ENCODE peak calls at places on chromosomes 6 and 20, in ten cellular contexts. L is NCI-H1092 treated with DMSO at 0.1 percent for 48 hours; M is stimulated activated CD4-positive, alpha-beta T cell treated with anti-CD3 and anti-CD28 coated beads, Interleukin-1b, Interleukin-23, amount 100 ng/mL, for 1 hour; W is NCI-H2081; F is activated CD8-positive, alpha-beta memory T cell treated with anti-CD3 and anti-CD28 coated beads for 24 hours; V is fibroblast of lung; D is mesenteric fat pad; G is activated CD4-positive, alpha-beta T cell treated with anti-CD3 and anti-CD28 coated beads, Interleukin-2, amount 50 U/mL, for 24 hours; X is NCI-H774; Q is iris pigment epithelial cell. N is an unnamed sample.
A peak's percentile ranks its signal among the peaks of the same experiment; 100 is the strongest.

GRCh38 chr20:37925265-37926165 is 22.6 kb downstream of the VSTM2L start:
- DNase-seq in L (no peak), M (no peak), W (no peak), F (no peak), V (no peak), D (no peak), G (no peak), X (no peak), Q (no peak), N (no peak)

GRCh38 chr6:125746731-125747588 is 2.5 kb upstream of the HEY2 start:
- DNase-seq in L (no peak), M (peak; percentile 20), W (peak; percentile 57), F (peak; percentile 78), V (peak; percentile 45), D (no peak), G (peak; percentile 15), X (peak; percentile 97), Q (peak; percentile 52), N (no peak)

GRCh38 chr6:126372626-126373025 is 32.7 kb downstream of the CENPW start:
- DNase-seq in L (no peak), M (no peak), W (no peak), F (no peak), V (peak; percentile 5), D (no peak), G (no peak), X (no peak), Q (no peak), N (no peak)

GRCh38 chr6:159169193-159169555 is at the start of gene FNDC1:
- DNase-seq in L (peak; percentile 17), M (no peak), W (no peak), F (peak; percentile 77), V (no peak), D (no peak), G (peak; percentile 32), X (peak; percentile 42), Q (no peak), N (no peak)

GRCh38 chr6:100257661-100258395 is 206.9 kb downstream of the SIM1 start:
- DNase-seq in L (peak; percentile 34), M (no peak), W (peak; percentile 34), F (no peak), V (peak; percentile 72), D (no peak), G (no peak), X (peak; percentile 78), Q (peak; percentile 83), N (no peak)

GRCh38 chr6:21157186-21157929 is 436.2 kb upstream of the SOX4 start:
- DNase-seq in L (no peak), M (no peak), W (no peak), F (no peak), V (no peak), D (no peak), G (no peak), X (no peak), Q (no peak), N (no peak)

GRCh38 chr6:21740719-21741118 is 147.2 kb downstream of the SOX4 start:
- DNase-seq in L (peak; percentile 59), M (no peak), W (peak; percentile 45), F (no peak), V (peak; percentile 92), D (no peak), G (no peak), X (peak; percentile 28), Q (peak; percentile 69), N (no peak)

GRCh38 chr20:33673411-33674293 is 576 bp downstream of the NECAB3 start:
- DNase-seq in L (peak; percentile 57), M (no peak), W (no peak), F (peak; percentile 71), V (peak; percentile 37), D (no peak), G (no peak), X (no peak), Q (no peak), N (no peak)

GRCh38 chr6:92201618-92202017 is 1217.7 kb downstream of the EPHA7 start:
- DNase-seq in L (no peak), M (no peak), W (no peak), F (no peak), V (peak; percentile 10), D (no peak), G (no peak), X (no peak), Q (peak; percentile 4), N (no peak)

GRCh38 chr6:117616971-117617765 is 14.9 kb upstream of the GOPC start:
- DNase-seq in L (no peak), M (no peak), W (no peak), F (no peak), V (no peak), D (no peak), G (no peak), X (no peak), Q (no peak), N (no peak)

GRCh38 chr20:56247954-56248782 is at the start of gene MC3R:
- DNase-seq in L (peak; percentile 15), M (no peak), W (peak; percentile 36), F (peak; percentile 64), V (peak; percentile 19), D (no peak), G (no peak), X (peak; percentile 11), Q (peak; percentile 24), N (no peak)